ENCODE peak calls at places on chromosomes 4 and X, in nine cellular contexts. U is tibial nerve, C is ascending aorta, O is WERI-Rb-1, T is left ventricle myocardium inferior, Y is upper lobe of right lung, Z is foreskin fibroblast, H is esophagus squamous epithelium, X is colonic mucosa. B is an unnamed sample.

GRCh38 chr4:56505269-56506109 is at the start of gene ARL9:
- DNase-seq in U (peak; percentile 11), C (no peak), O (no peak), T (peak; percentile 27), Y (peak; percentile 81), Z (peak; percentile 80), H (no peak), X (peak; percentile 54), B (peak; percentile 37)

GRCh38 chr4:82823062-82823461 is 24.5 kb upstream of the SCD5 start:
- DNase-seq in U (no peak), C (no peak), O (no peak), T (no peak), Y (no peak), Z (no peak), H (no peak), X (no peak), B (no peak)

GRCh38 chrX:11429543-11430085 is 136.4 kb downstream of the AMELX start:
- DNase-seq in U (no peak), C (no peak), O (no peak), T (no peak), Y (no peak), Z (no peak), H (no peak), X (no peak), B (no peak)

GRCh38 chr4:26766142-26766541 is 94.5 kb upstream of the STIM2 start:
- DNase-seq in U (no peak), C (no peak), O (no peak), T (no peak), Y (no peak), Z (no peak), H (no peak), X (no peak), B (no peak)

GRCh38 chr4:37780444-37781133 is 45.9 kb upstream of the PGM2 start:
- DNase-seq in U (peak; percentile 23), C (no peak), O (no peak), T (no peak), Y (no peak), Z (peak; percentile 23), H (no peak), X (no peak), B (no peak)

GRCh38 chrX:24024819-24025740 is 1.9 kb downstream of the KLHL15 start:
- DNase-seq in U (peak; percentile 81), C (peak; percentile 43), O (peak; percentile 88), T (peak; percentile 90), Y (peak; percentile 93), Z (peak; percentile 93), H (peak; percentile 13), X (peak; percentile 86), B (peak; percentile 40)

GRCh38 chrX:122943918-122944317 is 240.2 kb upstream of the GRIA3 start:
- DNase-seq in U (no peak), C (no peak), O (no peak), T (no peak), Y (no peak), Z (peak; percentile 66), H (no peak), X (no peak), B (no peak)

GRCh38 chrX:12973561-12974216 is 1.2 kb upstream of the TMSB4X start:
- DNase-seq in U (no peak), C (no peak), O (no peak), T (peak; percentile 19), Y (peak; percentile 64), Z (no peak), H (no peak), X (no peak), B (no peak)

GRCh38 chrX:72029473-72030411 is 102.0 kb downstream of the RTL5 start:
- DNase-seq in U (no peak), C (no peak), O (peak; percentile 31), T (no peak), Y (no peak), Z (peak; percentile 85), H (no peak), X (peak; percentile 6), B (peak; percentile 65)

GRCh38 chr4:145881991-145882390 is 56.6 kb downstream of the ZNF827 start:
- DNase-seq in U (no peak), C (no peak), O (no peak), T (no peak), Y (peak; percentile 76), Z (no peak), H (no peak), X (peak; percentile 84), B (no peak)

GRCh38 chr4:139918591-139918990 is 235.4 kb downstream of the MAML3 start:
- DNase-seq in U (no peak), C (no peak), O (no peak), T (no peak), Y (no peak), Z (no peak), H (no peak), X (no peak), B (no peak)

GRCh38 chrX:74492720-74493201 is 71.5 kb downstream of the SLC16A2 start:
- DNase-seq in U (no peak), C (no peak), O (peak; percentile 41), T (no peak), Y (no peak), Z (peak; percentile 4), H (no peak), X (no peak), B (no peak)

GRCh38 chrX:42602566-42602965 is 175.4 kb downstream of the PPP1R2C start:
- DNase-seq in U (no peak), C (no peak), O (no peak), T (no peak), Y (no peak), Z (no peak), H (no peak), X (no peak), B (no peak)

GRCh38 chr4:13917010-13917409 is 289.5 kb upstream of the BOD1L1 start:
- DNase-seq in U (no peak), C (no peak), O (no peak), T (no peak), Y (no peak), Z (peak; percentile 78), H (no peak), X (no peak), B (no peak)

GRCh38 chr4:163484906-163485305 is 9.6 kb upstream of the TMA16 start:
- DNase-seq in U (peak; percentile 62), C (no peak), O (peak; percentile 85), T (no peak), Y (no peak), Z (peak; percentile 61), H (no peak), X (peak; percentile 43), B (no peak)

GRCh38 chrX:100645106-100645505 is 1.1 kb downstream of the SRPX2 start:
- DNase-seq in U (no peak), C (no peak), O (no peak), T (no peak), Y (no peak), Z (peak; percentile 51), H (no peak), X (no peak), B (no peak)

GRCh38 chr4:183876268-183876934 is 28.7 kb upstream of the STOX2 start:
- DNase-seq in U (no peak), C (peak; percentile 62), O (no peak), T (peak; percentile 83), Y (peak; percentile 88), Z (no peak), H (no peak), X (no peak), B (no peak)

GRCh38 chrX:153728095-153728494 is 3.4 kb downstream of the ABCD1 start:
- DNase-seq in U (no peak), C (no peak), O (no peak), T (no peak), Y (no peak), Z (no peak), H (no peak), X (no peak), B (no peak)

GRCh38 chrX:153727108-153727931 is 2.7 kb downstream of the ABCD1 start:
- DNase-seq in U (peak; percentile 8), C (no peak), O (no peak), T (peak; percentile 62), Y (peak; percentile 74), Z (peak; percentile 52), H (no peak), X (peak; percentile 49), B (no peak)

GRCh38 chrX:153725039-153725831 is 579 bp downstream of the ABCD1 start:
- DNase-seq in U (no peak), C (no peak), O (no peak), T (no peak), Y (no peak), Z (no peak), H (no peak), X (no peak), B (no peak)

GRCh38 chrX:153725832-153726285 is 1.2 kb downstream of the ABCD1 start:
- DNase-seq in U (no peak), C (no peak), O (no peak), T (no peak), Y (no peak), Z (no peak), H (no peak), X (no peak), B (no peak)

GRCh38 chrX:153726286-153727107 is 1.8 kb downstream of the ABCD1 start:
- DNase-seq in U (peak; percentile 43), C (no peak), O (peak; percentile 90), T (peak; percentile 64), Y (peak; percentile 82), Z (peak; percentile 73), H (peak; percentile 38), X (peak; percentile 70), B (no peak)
- H3K4me3 ChIP-seq in U (peak overlapping the region; percentile 28), C (peak overlapping the region; percentile 62), O (peak overlapping the region; percentile 29), T (peak overlapping the region; percentile 81), Y (peak overlapping the region; percentile 38), Z (peak overlapping the region; percentile 28), H (peak overlapping the region; percentile 80), X (peak overlapping the region; percentile 0), B (no peak overlapping the region)

GRCh38 chrX:106220177-106220576 is 52.1 kb downstream of the PWWP3B start:
- DNase-seq in U (no peak), C (no peak), O (no peak), T (no peak), Y (no peak), Z (peak; percentile 1), H (no peak), X (no peak), B (no peak)
- TF ChIP-seq CTCF in U (no peak), C (no peak), O (peak; percentile 48), T (peak; percentile 43), Y (no peak), Z (no peak), H (no peak), X (peak; percentile 27), B (peak; percentile 5)

DNA sequence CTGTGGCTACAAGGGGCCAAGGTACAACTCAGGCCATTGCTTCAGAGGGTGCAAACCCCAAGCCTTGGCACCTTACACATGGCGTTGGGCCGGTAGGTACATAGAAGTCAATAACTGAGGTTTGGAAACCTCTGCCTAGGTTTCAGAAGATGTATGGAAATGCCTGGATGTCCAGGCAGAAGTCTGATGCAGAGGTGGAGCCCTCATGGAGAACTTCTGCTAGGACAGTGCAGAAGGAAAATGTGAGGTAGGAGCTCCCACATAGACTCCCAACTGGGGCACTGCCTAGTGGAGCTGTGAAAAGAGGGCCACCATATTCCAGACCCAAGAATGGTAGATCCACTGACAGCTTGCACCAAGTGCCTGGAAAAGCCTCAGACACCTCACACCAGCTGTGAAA is 92.1 kb upstream of the SFRP2 start:
- DNase-seq in U (no peak), C (no peak), O (no peak), T (no peak), Y (no peak), Z (no peak), H (no peak), X (no peak), B (no peak)
- H3K4me3 ChIP-seq in U (no peak overlapping the region), C (no peak overlapping the region), O (no peak overlapping the region), T (no peak overlapping the region), Y (no peak overlapping the region), Z (no peak overlapping the region), H (no peak overlapping the region), X (no peak overlapping the region), B (no peak overlapping the region)

GRCh38 chrX:136157187-136157586 is 9.9 kb downstream of the FHL1 start:
- DNase-seq in U (no peak), C (no peak), O (no peak), T (no peak), Y (no peak), Z (peak; percentile 8), H (no peak), X (no peak), B (no peak)
- TF ChIP-seq CTCF in U (no peak), C (no peak), O (no peak), T (no peak), Y (no peak), Z (no peak), H (no peak), X (no peak), B (no peak)

B was measured in HFF-Myc.